ENCODE peak calls at places on chromosomes 1 and 21, in eight cellular contexts. Y is left ventricle myocardium inferior; X is RWPE2; O is ovary; D is kidney; F is naive thymus-derived CD4-positive, alpha-beta T cell; R is PC-9; E is MM.1S. W is an unnamed sample. For H3K4me1, the result is how much of the 10 kb centered on the place peaks cover.

GRCh38 chr1:94949681-94950661 is 23.1 kb upstream of the CNN3 start:
- DNase-seq in Y (no peak), X (no peak), O (no peak), D (no peak), F (no peak), R (peak), E (no peak), W (no peak)

GRCh38 chr1:2451744-2452582 is 24.1 kb upstream of the PLCH2 start:
- DNase-seq in Y (no peak), X (peak), O (no peak), D (no peak), F (no peak), R (peak), E (no peak), W (no peak)

GRCh38 chr1:89780721-89781120 is 40.1 kb upstream of the LRRC8D start:
- DNase-seq in Y (no peak), X (no peak), O (no peak), D (no peak), F (no peak), R (peak), E (peak), W (no peak)

GRCh38 chr1:39258146-39258924 is 53.8 kb downstream of the MACF1 start:
- DNase-seq in Y (peak), X (no peak), O (peak), D (no peak), F (peak), R (peak), E (peak), W (peak)

GRCh38 chr21:43027846-43028731 is 47.5 kb downstream of the CBS start:
- DNase-seq in Y (no peak), X (no peak), O (no peak), D (no peak), F (no peak), R (no peak), E (no peak), W (no peak)

GRCh38 chr1:224052767-224053166 is 61.1 kb upstream of the FBXO28 start:
- DNase-seq in Y (no peak), X (no peak), O (no peak), D (no peak), F (no peak), R (peak), E (no peak), W (no peak)

GRCh38 chr1:204130989-204131892 is 20.6 kb downstream of the ETNK2 start:
- DNase-seq in Y (no peak), X (peak), O (peak), D (no peak), F (no peak), R (peak), E (no peak), W (no peak)

GRCh38 chr1:237050185-237050584 is 8.2 kb downstream of the RYR2 start:
- DNase-seq in Y (no peak), X (no peak), O (no peak), D (no peak), F (no peak), R (no peak), E (no peak), W (no peak)

GRCh38 chr1:66682106-66682505 is 70.2 kb upstream of the DYNLT5 start:
- DNase-seq in Y (no peak), X (no peak), O (no peak), D (no peak), F (no peak), R (no peak), E (no peak), W (no peak)

GRCh38 chr1:160407819-160408801 is 7.7 kb downstream of the VANGL2 start:
- DNase-seq in Y (no peak), X (peak), O (no peak), D (no peak), F (no peak), R (no peak), E (no peak), W (no peak)

GRCh38 chr21:16072692-16073091 is 342.9 kb downstream of the USP25 start:
- DNase-seq in Y (no peak), X (no peak), O (no peak), D (no peak), F (no peak), R (no peak), E (no peak), W (no peak)

DNA sequence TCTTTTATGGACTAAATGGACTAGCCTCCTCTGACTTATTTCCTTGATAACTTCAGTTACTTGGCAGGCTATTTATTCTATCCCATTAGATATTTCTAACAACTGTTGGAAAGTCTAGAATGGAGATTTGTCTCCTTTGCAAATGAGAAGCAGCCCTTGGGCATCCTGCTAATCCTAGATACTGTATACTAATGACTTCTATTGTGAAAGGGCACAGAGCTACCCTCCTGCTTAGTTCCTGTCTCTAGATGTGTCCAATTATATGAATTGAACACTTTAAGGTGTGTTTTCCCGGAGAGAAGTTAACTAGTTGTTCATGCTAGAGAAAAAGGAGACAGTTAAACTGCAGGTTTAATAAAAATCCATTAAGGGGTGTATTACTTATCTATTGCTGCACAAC is 10.2 kb upstream of the NCMAP start:
- DNase-seq in Y (no peak), X (no peak), O (no peak), D (no peak), F (no peak), R (no peak), E (no peak), W (no peak)
- H3K4me3 ChIP-seq in Y (no peak), X (no peak), O (no peak), D (no peak), F (no peak), R (no peak), E (no peak), W (no peak)

GRCh38 chr1:14945132-14946010 is 208.2 kb upstream of the TMEM51 start:
- DNase-seq in Y (peak), X (no peak), O (peak), D (peak), F (no peak), R (peak), E (no peak), W (peak)

GRCh38 chr1:14948112-14948652 is 205.4 kb upstream of the TMEM51 start:
- DNase-seq in Y (no peak), X (no peak), O (no peak), D (no peak), F (no peak), R (no peak), E (no peak), W (no peak)

GRCh38 chr1:14947421-14947820 is 206.1 kb upstream of the TMEM51 start:
- DNase-seq in Y (no peak), X (no peak), O (no peak), D (no peak), F (no peak), R (no peak), E (no peak), W (no peak)

GRCh38 chr1:14946011-14946359 is 207.6 kb upstream of the TMEM51 start:
- DNase-seq in Y (no peak), X (no peak), O (no peak), D (no peak), F (no peak), R (no peak), E (no peak), W (no peak)

GRCh38 chr1:14946567-14947285 is 206.8 kb upstream of the TMEM51 start:
- DNase-seq in Y (peak), X (no peak), O (no peak), D (peak), F (no peak), R (no peak), E (no peak), W (peak)
- H3K4me1 ChIP-seq in Y (half or more), X (under half), O (under half), D (half or more), F (under half), R (under half), E (under half), W (under half)

DNA sequence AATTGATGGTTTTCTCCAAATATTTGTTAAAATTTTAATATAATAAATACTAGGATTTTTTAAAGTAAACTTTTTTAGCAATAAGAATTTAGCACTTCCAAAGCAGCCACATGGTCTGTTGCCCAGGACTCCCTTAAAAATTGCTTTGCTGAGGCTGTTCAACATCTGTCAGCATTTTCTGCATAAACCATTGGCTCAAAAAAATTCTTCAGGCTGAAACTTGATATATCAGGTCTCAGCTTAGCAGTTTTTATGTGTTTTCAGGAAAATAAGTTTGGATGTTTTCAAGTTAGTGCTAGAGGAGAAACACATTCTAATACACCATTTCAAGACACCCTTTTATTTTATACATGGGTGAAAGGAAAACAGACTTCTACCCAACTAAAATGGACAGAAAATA is 69.1 kb upstream of the C1orf105 start:
- DNase-seq in Y (no peak), X (no peak), O (no peak), D (no peak), F (no peak), R (no peak), E (no peak), W (no peak)
- H3K27ac ChIP-seq in Y (no peak), X (peak), O (no peak), D (no peak), F (no peak), R (peak), E (no peak), W (no peak)

GRCh38 chr1:205443585-205444299 is 12.1 kb downstream of the BLACAT1 start:
- DNase-seq in Y (no peak), X (no peak), O (no peak), D (no peak), F (no peak), R (no peak), E (no peak), W (no peak)

GRCh38 chr1:205446828-205447227 is 9.0 kb downstream of the BLACAT1 start:
- DNase-seq in Y (peak), X (no peak), O (no peak), D (no peak), F (no peak), R (no peak), E (no peak), W (no peak)

GRCh38 chr1:205444931-205445652 is 10.8 kb downstream of the BLACAT1 start:
- DNase-seq in Y (no peak), X (no peak), O (peak), D (no peak), F (no peak), R (no peak), E (no peak), W (peak)

GRCh38 chr1:205444300-205444930 is 11.4 kb downstream of the BLACAT1 start:
- DNase-seq in Y (no peak), X (no peak), O (no peak), D (no peak), F (no peak), R (no peak), E (no peak), W (no peak)

DNA sequence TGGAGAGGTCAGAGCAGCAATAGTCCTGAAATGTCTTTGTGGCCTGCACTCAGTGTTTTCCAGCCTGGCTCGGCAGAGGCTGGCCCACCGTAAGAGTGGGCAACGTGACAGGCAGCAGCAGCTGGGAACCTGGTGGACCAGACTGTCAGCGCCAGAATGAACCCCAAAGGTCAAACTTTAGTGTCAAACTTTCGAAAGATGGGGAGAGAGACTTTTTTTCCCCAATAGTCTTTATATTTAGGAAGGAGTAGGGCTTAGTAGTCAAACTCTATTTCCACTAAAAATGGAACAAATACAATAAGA is 10.2 kb downstream of the BLACAT1 start:
- DNase-seq in Y (no peak), X (no peak), O (no peak), D (no peak), F (no peak), R (no peak), E (no peak), W (peak)
- H3K4me3 ChIP-seq in Y (no peak), X (no peak), O (no peak), D (no peak), F (no peak), R (no peak), E (no peak), W (no peak)

DNA sequence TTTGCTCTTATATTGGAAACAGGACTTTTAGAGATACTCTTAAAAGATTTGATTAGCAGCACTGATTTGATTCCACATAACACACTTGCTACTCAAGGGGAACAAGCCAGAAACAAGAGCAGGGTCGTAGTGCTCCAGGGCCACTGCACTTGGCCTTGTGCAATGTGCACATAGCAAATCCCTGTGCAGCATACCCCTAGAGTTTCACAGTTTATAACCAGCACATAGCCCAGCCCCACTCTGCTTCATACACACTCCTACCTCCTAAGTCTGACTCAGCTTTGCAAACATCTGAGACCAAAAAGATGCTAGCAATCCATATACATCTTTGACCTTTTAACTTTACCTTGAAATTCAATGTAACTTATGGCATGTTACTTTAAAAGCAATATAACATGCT is 157.6 kb downstream of the VAV3 start:
- DNase-seq in Y (no peak), X (no peak), O (no peak), D (no peak), F (no peak), R (no peak), E (no peak), W (no peak)
- H3K4me1 ChIP-seq in Y (under half), X (under half), O (under half), D (under half), F (under half), R (under half), E (under half), W (under half)

GRCh38 chr1:1033731-1034437 is 14.0 kb downstream of the AGRN start:
- DNase-seq in Y (no peak), X (no peak), O (no peak), D (no peak), F (peak), R (no peak), E (no peak), W (no peak)

GRCh38 chr1:1034438-1034759 is 14.5 kb downstream of the AGRN start:
- DNase-seq in Y (no peak), X (no peak), O (no peak), D (no peak), F (no peak), R (no peak), E (no peak), W (no peak)

GRCh38 chr1:1032428-1032827 is 12.5 kb downstream of the AGRN start:
- DNase-seq in Y (no peak), X (no peak), O (no peak), D (no peak), F (no peak), R (no peak), E (no peak), W (no peak)

GRCh38 chr1:1031659-1032245 is 11.8 kb downstream of the AGRN start:
- DNase-seq in Y (no peak), X (no peak), O (no peak), D (no peak), F (no peak), R (no peak), E (no peak), W (no peak)

GRCh38 chr1:1033009-1033587 is 13.2 kb downstream of the AGRN start:
- DNase-seq in Y (peak), X (no peak), O (peak), D (peak), F (peak), R (no peak), E (peak), W (peak)
- H3K27ac ChIP-seq in Y (no peak), X (no peak), O (no peak), D (no peak), F (no peak), R (no peak), E (no peak), W (no peak)

GRCh38 chr1:7068552-7068951 is 283.3 kb downstream of the CAMTA1 start:
- DNase-seq in Y (no peak), X (no peak), O (no peak), D (no peak), F (no peak), R (no peak), E (no peak), W (no peak)

GRCh38 chr1:7069888-7070287 is 284.6 kb downstream of the CAMTA1 start:
- DNase-seq in Y (no peak), X (no peak), O (no peak), D (no peak), F (no peak), R (no peak), E (no peak), W (no peak)

DNA sequence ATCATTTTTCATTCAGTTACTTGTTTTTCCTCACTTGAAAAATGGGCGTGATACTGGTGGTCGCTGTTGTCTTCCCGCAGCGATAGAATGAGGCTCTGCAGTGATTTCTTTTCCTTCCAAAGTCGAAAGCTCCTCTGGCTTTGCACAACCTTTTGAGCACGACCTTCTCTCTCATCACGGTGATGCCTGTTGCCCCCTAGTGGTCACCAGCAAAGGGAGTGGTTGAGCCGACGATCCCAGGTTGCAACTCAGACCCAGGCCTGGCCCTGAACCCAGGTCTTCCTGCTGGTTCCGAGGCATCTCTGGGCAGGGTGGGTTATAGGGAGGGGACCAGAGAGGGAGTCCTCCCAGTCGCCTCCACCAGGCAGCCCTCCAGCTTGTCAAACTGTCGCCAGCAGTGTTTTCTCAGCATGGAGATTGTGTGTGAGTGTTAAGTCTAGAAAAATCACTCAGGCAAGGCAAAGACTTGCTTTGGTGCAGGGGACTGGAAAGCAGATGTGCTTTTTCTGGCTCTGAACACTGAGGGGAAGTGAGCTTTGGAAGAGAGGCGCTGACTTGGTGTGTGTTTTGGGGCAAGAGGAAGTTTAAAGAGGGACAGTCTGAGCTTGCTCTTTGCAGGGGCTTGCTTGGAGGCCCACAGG is 285.3 kb downstream of the CAMTA1 start:
- DNase-seq in Y (peak), X (no peak), O (peak), D (no peak), F (peak), R (no peak), E (peak), W (peak)
- H3K4me3 ChIP-seq in Y (peak), X (no peak), O (peak), D (peak), F (no peak), R (no peak), E (peak), W (peak)

GRCh38 chr1:50421366-50421748 is 1.9 kb downstream of the DMRTA2 start:
- DNase-seq in Y (no peak), X (no peak), O (no peak), D (no peak), F (no peak), R (no peak), E (no peak), W (no peak)
- H3K4me1 ChIP-seq in Y (half or more), X (under half), O (under half), D (under half), F (under half), R (under half), E (under half), W (under half)

GRCh38 chr1:183191833-183192232 is 5.8 kb downstream of the LAMC2 start:
- DNase-seq in Y (no peak), X (no peak), O (no peak), D (no peak), F (no peak), R (peak), E (no peak), W (no peak)

GRCh38 chr1:183186820-183187219 is 756 bp downstream of the LAMC2 start:
- DNase-seq in Y (no peak), X (no peak), O (no peak), D (no peak), F (no peak), R (peak), E (no peak), W (no peak)

GRCh38 chr1:183180634-183181056 is 5.4 kb upstream of the LAMC2 start:
- DNase-seq in Y (peak), X (peak), O (no peak), D (peak), F (peak), R (no peak), E (no peak), W (peak)

GRCh38 chr1:183180213-183180612 is 5.9 kb upstream of the LAMC2 start:
- DNase-seq in Y (no peak), X (no peak), O (peak), D (no peak), F (no peak), R (no peak), E (no peak), W (no peak)

GRCh38 chr1:183185941-183186490 is at the start of gene LAMC2:
- DNase-seq in Y (no peak), X (peak), O (peak), D (peak), F (no peak), R (peak), E (no peak), W (no peak)
- H3K27ac ChIP-seq in Y (no peak), X (peak), O (no peak), D (peak), F (no peak), R (peak), E (no peak), W (no peak)